ENCODE peak calls at places on chromosome 15, in six cellular contexts. L, I, Z, V, J and X are unnamed samples.

GRCh38 chr15:77944002-77944867 is 133.3 kb downstream of the TBC1D2B start:
- DNase-seq in I (peak; percentile 80), Z (peak; percentile 68), V (peak; percentile 88), J (no peak), L (peak; percentile 90), X (peak; percentile 93)

GRCh38 chr15:54045397-54045796 is 67.2 kb downstream of the UNC13C start:
- DNase-seq in Z (no peak), V (no peak), L (no peak), J (no peak), I (no peak), X (no peak)

GRCh38 chr15:90934256-90934948 is 683 bp upstream of the UNC45A start:
- DNase-seq in Z (peak; percentile 91), V (peak; percentile 93), L (peak; percentile 94), J (peak; percentile 43), I (peak; percentile 80), X (peak; percentile 90)

GRCh38 chr15:99324082-99324620 is 72.9 kb downstream of the LRRC28 start:
- DNase-seq in L (no peak), J (peak; percentile 62), Z (peak; percentile 92), V (no peak), I (no peak), X (no peak)

GRCh38 chr15:80207887-80208286 is 44.1 kb downstream of the CTXND1 start:
- DNase-seq in V (no peak), I (no peak), L (no peak), J (no peak), Z (peak; percentile 18), X (no peak)

GRCh38 chr15:70061696-70062270 is 35.9 kb downstream of the TLE3 start:
- DNase-seq in I (no peak), V (no peak), L (no peak), Z (no peak), J (no peak), X (peak; percentile 56)

GRCh38 chr15:91975241-91975978 is 121.9 kb downstream of the SLCO3A1 start:
- DNase-seq in Z (no peak), I (no peak), L (no peak), J (no peak), V (no peak), X (no peak)

GRCh38 chr15:96720251-96720650 is 389.8 kb downstream of the NR2F2 start:
- DNase-seq in Z (no peak), V (no peak), I (no peak), J (no peak), L (peak; percentile 27), X (no peak)

GRCh38 chr15:84009616-84010015 is 226.0 kb upstream of the GOLGA6L4 start:
- DNase-seq in Z (no peak), I (no peak), V (no peak), J (no peak), L (no peak), X (no peak)

GRCh38 chr15:66254364-66255292 is 1.1 kb upstream of the MEGF11 start:
- DNase-seq in L (no peak), Z (no peak), J (no peak), I (no peak), V (no peak), X (no peak)

GRCh38 chr15:91186892-91187644 is 87.0 kb downstream of the SV2B start:
- DNase-seq in I (no peak), Z (peak; percentile 22), V (no peak), L (no peak), J (no peak), X (no peak)

GRCh38 chr15:48645558-48646330 is at the start of gene FBN1:
- DNase-seq in V (peak; percentile 32), Z (peak; percentile 67), I (peak; percentile 86), L (peak; percentile 24), J (peak; percentile 33), X (peak; percentile 90)

GRCh38 chr15:97995192-97995591 is 34.7 kb downstream of the ARRDC4 start:
- DNase-seq in I (no peak), J (no peak), V (peak; percentile 47), L (no peak), Z (no peak), X (no peak)

GRCh38 chr15:63509056-63509696 is 4.8 kb downstream of the USP3 start:
- DNase-seq in J (no peak), Z (no peak), V (no peak), L (no peak), I (no peak), X (no peak)

GRCh38 chr15:22952826-22953579 is 27.2 kb downstream of the CYFIP1 start:
- DNase-seq in Z (no peak), V (no peak), I (no peak), L (no peak), J (no peak), X (peak; percentile 63)

GRCh38 chr15:31226011-31226410 is 100.6 kb upstream of the KLF13 start:
- DNase-seq in I (no peak), Z (peak; percentile 14), J (no peak), V (no peak), L (no peak), X (no peak)

GRCh38 chr15:80693682-80694623 is 1.2 kb upstream of the ABHD17C start:
- DNase-seq in V (no peak), I (no peak), L (no peak), J (no peak), Z (no peak), X (no peak)

GRCh38 chr15:74121040-74121439 is 9.3 kb upstream of the ISLR2 start:
- DNase-seq in J (no peak), Z (no peak), V (no peak), I (no peak), L (no peak), X (no peak)

DNA sequence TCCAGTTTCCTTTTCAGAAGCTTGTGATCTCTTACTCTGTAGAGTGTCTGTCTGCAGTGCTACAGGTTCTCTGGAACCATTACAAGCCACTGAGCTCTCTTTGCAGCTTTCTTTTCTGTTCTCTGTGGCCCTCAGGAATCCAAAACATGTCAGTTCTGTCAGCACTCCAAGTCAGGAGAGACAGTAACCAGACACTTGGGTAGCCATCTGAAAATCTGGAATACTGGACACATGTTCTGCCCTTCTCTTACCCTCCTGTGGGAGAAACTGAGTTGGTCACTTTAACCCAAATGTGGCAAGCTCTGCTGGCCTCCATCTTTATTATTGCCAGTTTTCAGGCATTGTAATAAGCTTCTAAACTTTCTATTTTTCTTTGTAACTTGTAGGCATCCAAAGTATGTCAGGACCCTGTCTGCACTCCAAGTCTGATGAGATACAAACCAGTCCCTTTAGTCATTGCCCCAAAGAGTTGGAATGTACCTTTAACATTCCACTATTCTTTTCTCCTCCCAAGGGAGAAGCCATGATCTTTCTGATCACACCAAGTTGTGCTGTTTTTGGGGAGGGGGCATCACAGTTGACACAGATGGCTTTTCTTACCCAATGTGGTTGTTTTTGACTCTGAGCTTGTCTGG is 183.7 kb downstream of the DPH6 start:
- DNase-seq in I (no peak), J (no peak), L (no peak), V (no peak), Z (no peak), X (no peak)
- TF ChIP-seq EP300 in I (no peak), J (no peak), L (no peak), V (no peak), Z (no peak), X (no peak)

GRCh38 chr15:33467816-33468163 is 157.0 kb downstream of the RYR3 start:
- DNase-seq in I (no peak), J (no peak), V (no peak), L (no peak), Z (no peak), X (no peak)

GRCh38 chr15:33476076-33476475 is 165.3 kb downstream of the RYR3 start:
- DNase-seq in L (no peak), J (no peak), V (no peak), Z (no peak), I (no peak), X (no peak)

GRCh38 chr15:33468740-33469139 is 158.0 kb downstream of the RYR3 start:
- DNase-seq in L (no peak), Z (no peak), V (no peak), I (no peak), J (no peak), X (no peak)

GRCh38 chr15:33476908-33477307 is 166.1 kb downstream of the RYR3 start:
- DNase-seq in L (no peak), I (no peak), J (no peak), Z (no peak), V (no peak), X (no peak)

DNA sequence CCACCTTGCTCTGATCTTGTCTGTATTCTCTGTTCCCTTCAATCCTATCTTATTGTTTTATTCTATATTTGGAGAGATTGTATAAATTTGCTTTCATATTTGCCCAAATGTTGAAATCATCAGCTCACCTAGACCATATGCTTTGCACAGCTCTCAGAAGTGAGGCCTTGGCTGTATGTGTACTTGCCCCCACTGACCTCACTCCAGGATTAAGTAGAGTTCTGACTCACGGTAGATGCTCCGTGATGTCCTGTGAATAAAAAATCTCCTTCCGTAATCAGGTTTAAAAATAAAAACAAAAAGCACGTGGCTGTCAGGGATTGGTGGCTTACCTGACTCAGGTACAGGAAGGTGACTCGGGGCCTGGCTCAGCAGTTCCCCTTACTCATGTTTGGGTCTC is 162.2 kb downstream of the RYR3 start:
- DNase-seq in Z (no peak), I (no peak), L (no peak), V (no peak), J (no peak), X (no peak)
- H3K4me1 ChIP-seq in Z (no peaks in the 10 kb centered on the region), I (no peaks in the 10 kb centered on the region), L (no peaks in the 10 kb centered on the region), V (no peaks in the 10 kb centered on the region), J (no peaks in the 10 kb centered on the region), X (no peaks in the 10 kb centered on the region)

DNA sequence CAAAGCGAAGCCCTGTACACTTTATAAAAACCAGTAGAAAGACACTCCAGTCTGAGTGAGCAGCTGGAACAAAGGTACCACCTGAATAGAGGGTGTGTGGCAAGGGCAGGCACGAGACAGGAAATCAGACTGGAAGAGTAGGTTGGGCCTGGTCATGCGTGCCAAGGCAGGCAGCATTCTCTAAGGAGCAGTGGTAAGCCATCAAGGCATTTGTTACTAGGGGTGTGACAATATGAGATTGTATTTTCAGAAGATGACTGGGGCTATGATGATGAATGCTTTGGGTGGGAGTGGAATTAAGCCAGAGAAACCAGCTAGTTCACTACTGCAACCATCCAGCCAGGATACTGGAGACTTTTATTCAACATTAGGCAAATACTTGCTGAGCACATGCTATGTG is 5.0 kb downstream of the JMJD7 start:
- DNase-seq in I (no peak), Z (no peak), J (no peak), L (peak; percentile 78), V (peak; percentile 26), X (no peak)
- TF ChIP-seq EP300 in I (no peak), Z (no peak), J (no peak), L (no peak), V (no peak), X (no peak)

GRCh38 chr15:42502472-42502871 is 7.0 kb downstream of the SNAP23 start:
- DNase-seq in L (no peak), V (no peak), Z (no peak), I (no peak), J (no peak), X (no peak)
- H3K4me1 ChIP-seq in L (peaks cover 56% of the 10 kb centered on the region), V (peaks cover 24% of the 10 kb centered on the region), Z (no peaks in the 10 kb centered on the region), I (peaks cover 6% of the 10 kb centered on the region), J (peaks cover 68% of the 10 kb centered on the region), X (peaks cover 15% of the 10 kb centered on the region)

GRCh38 chr15:59611277-59612260 is at the start of gene GCNT3:
- DNase-seq in J (no peak), V (peak; percentile 44), L (peak; percentile 55), Z (peak; percentile 96), I (no peak), X (no peak)

GRCh38 chr15:59615661-59616060 is 4.1 kb downstream of the GCNT3 start:
- DNase-seq in J (no peak), Z (no peak), V (no peak), I (no peak), L (no peak), X (no peak)

GRCh38 chr15:59622289-59622688 is 10.7 kb downstream of the GCNT3 start:
- DNase-seq in J (no peak), I (no peak), Z (peak; percentile 86), L (peak; percentile 31), V (peak; percentile 84), X (no peak)

GRCh38 chr15:59614153-59614552 is 2.6 kb downstream of the GCNT3 start:
- DNase-seq in L (no peak), J (no peak), Z (no peak), I (no peak), V (no peak), X (no peak)

GRCh38 chr15:59616390-59616789 is 4.8 kb downstream of the GCNT3 start:
- DNase-seq in L (no peak), J (no peak), I (no peak), Z (peak; percentile 34), V (peak; percentile 45), X (no peak)
- TF ChIP-seq EP300 in L (no peak), J (no peak), I (no peak), Z (no peak), V (no peak), X (no peak)